ENCODE peak calls at places on chromosome 10, in nine cellular contexts. P is NCI-H524 treated with DMSO at 0.1 percent for 48 hours; X is epithelial cell of proximal tubule; G is OCI-LY7; S is stimulated activated CD4-positive, alpha-beta T cell treated with anti-CD3 and anti-CD28 coated beads, TNF-alpha, amount 100 ng/mL, for 4 hours; M is epithelial cell of esophagus; K is RWPE1; H is SK-N-SH; Q is T follicular helper cell. C is an unnamed sample.

GRCh38 chr10:43751646-43752045 is 103.0 kb upstream of the ZNF32 start:
- DNase-seq in P (no peak), X (no peak), G (no peak), S (no peak), M (no peak), K (no peak), H (no peak), Q (no peak), C (no peak)

GRCh38 chr10:3776796-3777571 is 8.0 kb downstream of the KLF6 start:
- DNase-seq in P (no peak), X (no peak), G (no peak), S (no peak), M (peak), K (peak), H (no peak), Q (peak), C (peak)

GRCh38 chr10:69316313-69317059 is 38.2 kb downstream of the HK1 start:
- DNase-seq in P (no peak), X (no peak), G (no peak), S (no peak), M (peak), K (no peak), H (no peak), Q (no peak), C (no peak)

GRCh38 chr10:23868121-23868520 is 340.8 kb upstream of the KIAA1217 start:
- DNase-seq in P (no peak), X (no peak), G (no peak), S (no peak), M (no peak), K (no peak), H (no peak), Q (no peak), C (no peak)

GRCh38 chr10:27319752-27320561 is 79.4 kb upstream of the ACBD5 start:
- DNase-seq in P (no peak), X (no peak), G (no peak), S (peak), M (peak), K (peak), H (peak), Q (no peak), C (peak)

GRCh38 chr10:122181901-122182799 is 88.9 kb upstream of the BTBD16 start:
- DNase-seq in P (no peak), X (no peak), G (no peak), S (no peak), M (no peak), K (no peak), H (no peak), Q (no peak), C (no peak)

GRCh38 chr10:91493313-91493712 is 83.2 kb downstream of the HECTD2 start:
- DNase-seq in P (no peak), X (no peak), G (peak), S (no peak), M (peak), K (peak), H (peak), Q (no peak), C (peak)

GRCh38 chr10:15748137-15748536 is 28.4 kb upstream of the ITGA8 start:
- DNase-seq in P (no peak), X (no peak), G (no peak), S (no peak), M (no peak), K (no peak), H (no peak), Q (no peak), C (no peak)

GRCh38 chr10:48287417-48288391 is 13.2 kb upstream of the FRMPD2 start:
- DNase-seq in P (peak), X (no peak), G (no peak), S (no peak), M (no peak), K (no peak), H (peak), Q (no peak), C (no peak)

GRCh38 chr10:74118794-74119193 is 31.8 kb downstream of the AP3M1 start:
- DNase-seq in P (no peak), X (no peak), G (no peak), S (no peak), M (peak), K (peak), H (no peak), Q (no peak), C (peak)

GRCh38 chr10:71957546-71958275 is 6.5 kb upstream of the CHST3 start:
- DNase-seq in P (no peak), X (no peak), G (no peak), S (no peak), M (no peak), K (no peak), H (no peak), Q (no peak), C (no peak)

GRCh38 chr10:80465839-80466590 is 11.9 kb downstream of the TSPAN14 start:
- DNase-seq in P (no peak), X (no peak), G (peak), S (no peak), M (no peak), K (no peak), H (no peak), Q (peak), C (no peak)

GRCh38 chr10:26430641-26431163 is 7.4 kb upstream of the APBB1IP start:
- DNase-seq in P (no peak), X (no peak), G (peak), S (no peak), M (no peak), K (no peak), H (no peak), Q (no peak), C (no peak)